ENCODE peak calls at places on chromosomes 5 and 9, in five cellular contexts. One of them, this sample, is unnamed.

GRCh38 chr5:113271015-113271414 is 163.8 kb downstream of the TSSK1B start:
- DNase-seq in NT2/D1: no peak
- DNase-seq in tibial artery: no peak
- DNase-seq in activated T-cell treated with anti-CD3 and anti-CD28 coated beads, Interleukin-2, amount 50 U/mL, for 72 hours: no peak
- DNase-seq in HEK293T: no peak
- DNase-seq in this sample: no peak

GRCh38 chr5:109304323-109304722 is 105.5 kb downstream of the PJA2 start:
- DNase-seq in NT2/D1: no peak
- DNase-seq in HEK293T: no peak
- DNase-seq in activated T-cell treated with anti-CD3 and anti-CD28 coated beads, Interleukin-2, amount 50 U/mL, for 72 hours: no peak
- DNase-seq in tibial artery: no peak
- DNase-seq in this sample: no peak

GRCh38 chr9:20396509-20396908 is 225.8 kb downstream of the MLLT3 start:
- DNase-seq in HEK293T: no peak
- DNase-seq in activated T-cell treated with anti-CD3 and anti-CD28 coated beads, Interleukin-2, amount 50 U/mL, for 72 hours: no peak
- DNase-seq in tibial artery: no peak
- DNase-seq in NT2/D1: no peak
- DNase-seq in this sample: no peak

GRCh38 chr5:150358261-150359095 is 981 bp downstream of the TCOF1 start:
- DNase-seq in activated T-cell treated with anti-CD3 and anti-CD28 coated beads, Interleukin-2, amount 50 U/mL, for 72 hours: no peak
- DNase-seq in tibial artery: no peak
- DNase-seq in HEK293T: no peak
- DNase-seq in NT2/D1: no peak
- DNase-seq in this sample: no peak

GRCh38 chr5:173670130-173670591 is 53.7 kb upstream of the BOD1 start:
- DNase-seq in NT2/D1: peak; percentile 63
- DNase-seq in activated T-cell treated with anti-CD3 and anti-CD28 coated beads, Interleukin-2, amount 50 U/mL, for 72 hours: no peak
- DNase-seq in tibial artery: no peak
- DNase-seq in HEK293T: no peak
- DNase-seq in this sample: no peak

GRCh38 chr5:109411627-109412026 is 1.9 kb upstream of the PJA2 start:
- DNase-seq in activated T-cell treated with anti-CD3 and anti-CD28 coated beads, Interleukin-2, amount 50 U/mL, for 72 hours: no peak
- DNase-seq in tibial artery: no peak
- DNase-seq in HEK293T: no peak
- DNase-seq in NT2/D1: no peak
- DNase-seq in this sample: no peak

GRCh38 chr5:138241688-138242547 is 28.8 kb upstream of the CDC23 start:
- DNase-seq in HEK293T: no peak
- DNase-seq in NT2/D1: no peak
- DNase-seq in activated T-cell treated with anti-CD3 and anti-CD28 coated beads, Interleukin-2, amount 50 U/mL, for 72 hours: no peak
- DNase-seq in tibial artery: peak; percentile 64
- DNase-seq in this sample: no peak

GRCh38 chr5:138725885-138726457 is 27.3 kb upstream of the CTNNA1 start:
- DNase-seq in HEK293T: no peak
- DNase-seq in tibial artery: no peak
- DNase-seq in activated T-cell treated with anti-CD3 and anti-CD28 coated beads, Interleukin-2, amount 50 U/mL, for 72 hours: no peak
- DNase-seq in NT2/D1: no peak
- DNase-seq in this sample: no peak

GRCh38 chr5:129118826-129119225 is 24.3 kb downstream of the ISOC1 start:
- DNase-seq in tibial artery: no peak
- DNase-seq in activated T-cell treated with anti-CD3 and anti-CD28 coated beads, Interleukin-2, amount 50 U/mL, for 72 hours: no peak
- DNase-seq in NT2/D1: no peak
- DNase-seq in HEK293T: no peak
- DNase-seq in this sample: no peak

GRCh38 chr9:19976226-19976625 is 187.4 kb upstream of the SLC24A2 start:
- DNase-seq in activated T-cell treated with anti-CD3 and anti-CD28 coated beads, Interleukin-2, amount 50 U/mL, for 72 hours: peak; percentile 49
- DNase-seq in HEK293T: no peak
- DNase-seq in tibial artery: no peak
- DNase-seq in NT2/D1: no peak
- DNase-seq in this sample: no peak

GRCh38 chr9:93192721-93193372 is 8.9 kb downstream of the WNK2 start:
- DNase-seq in HEK293T: no peak
- DNase-seq in tibial artery: no peak
- DNase-seq in NT2/D1: no peak
- DNase-seq in activated T-cell treated with anti-CD3 and anti-CD28 coated beads, Interleukin-2, amount 50 U/mL, for 72 hours: no peak
- DNase-seq in this sample: no peak

This sample was measured in gastrocnemius medialis.